ENCODE peak calls at places on chromosomes 1 and 21, in four cellular contexts. One of them, this sample, is unnamed.
A peak's percentile ranks its signal among the peaks of the same experiment; 100 is the strongest.

GRCh38 chr1:2132222-2133038 is 62.1 kb downstream of the FAAP20 start:
- DNase-seq in fibroblast of lung: peak; percentile 61
- DNase-seq in adrenal gland: no peak
- DNase-seq in psoas muscle: no peak
- DNase-seq in this sample: no peak

GRCh38 chr1:115838805-115839705 is 1.9 kb downstream of the NHLH2 start:
- DNase-seq in psoas muscle: peak; percentile 56
- DNase-seq in fibroblast of lung: no peak
- DNase-seq in adrenal gland: no peak
- DNase-seq in this sample: peak; percentile 39

GRCh38 chr1:93740601-93741031 is 59.0 kb upstream of the BCAR3 start:
- DNase-seq in adrenal gland: no peak
- DNase-seq in fibroblast of lung: peak; percentile 41
- DNase-seq in psoas muscle: no peak
- DNase-seq in this sample: no peak

GRCh38 chr1:85407978-85408377 is 57.0 kb downstream of the DDAH1 start:
- DNase-seq in fibroblast of lung: no peak
- DNase-seq in psoas muscle: no peak
- DNase-seq in adrenal gland: no peak
- DNase-seq in this sample: no peak

GRCh38 chr1:77543822-77544448 is 138.5 kb downstream of the ZZZ3 start:
- DNase-seq in psoas muscle: no peak
- DNase-seq in fibroblast of lung: no peak
- DNase-seq in adrenal gland: no peak
- DNase-seq in this sample: no peak

GRCh38 chr1:204711947-204712701 is 26.6 kb upstream of the LRRN2 start:
- DNase-seq in fibroblast of lung: no peak
- DNase-seq in psoas muscle: peak; percentile 62
- DNase-seq in adrenal gland: no peak
- DNase-seq in this sample: no peak

GRCh38 chr1:59520759-59521442 is 224.0 kb downstream of the FGGY start:
- DNase-seq in fibroblast of lung: peak; percentile 79
- DNase-seq in psoas muscle: no peak
- DNase-seq in adrenal gland: peak; percentile 42
- DNase-seq in this sample: peak; percentile 32

GRCh38 chr1:35190784-35191183 is 2.2 kb downstream of the SFPQ start:
- DNase-seq in psoas muscle: no peak
- DNase-seq in adrenal gland: no peak
- DNase-seq in fibroblast of lung: no peak
- DNase-seq in this sample: no peak

GRCh38 chr1:155082941-155083541 is 4.4 kb downstream of the EFNA3 start:
- DNase-seq in fibroblast of lung: no peak
- DNase-seq in psoas muscle: no peak
- DNase-seq in adrenal gland: no peak
- DNase-seq in this sample: no peak

GRCh38 chr21:42413500-42413899 is 9.8 kb downstream of the UBASH3A start:
- DNase-seq in fibroblast of lung: no peak
- DNase-seq in adrenal gland: no peak
- DNase-seq in psoas muscle: no peak
- DNase-seq in this sample: no peak

GRCh38 chr1:152501704-152502103 is 8.9 kb upstream of the LCE5A start:
- DNase-seq in adrenal gland: no peak
- DNase-seq in fibroblast of lung: no peak
- DNase-seq in psoas muscle: no peak
- DNase-seq in this sample: no peak

GRCh38 chr1:165187020-165187628 is 169.4 kb downstream of the LMX1A start:
- DNase-seq in adrenal gland: no peak
- DNase-seq in fibroblast of lung: no peak
- DNase-seq in psoas muscle: no peak
- DNase-seq in this sample: no peak

GRCh38 chr21:45130324-45130774 is 56.0 kb downstream of the ADARB1 start:
- DNase-seq in psoas muscle: no peak
- DNase-seq in adrenal gland: no peak
- DNase-seq in fibroblast of lung: peak; percentile 89
- DNase-seq in this sample: no peak

GRCh38 chr1:198267921-198268320 is 111.1 kb downstream of the NEK7 start:
- DNase-seq in psoas muscle: no peak
- DNase-seq in adrenal gland: no peak
- DNase-seq in fibroblast of lung: peak; percentile 39
- DNase-seq in this sample: no peak
- H3K27ac ChIP-seq in psoas muscle: no peak overlapping the region
- H3K27ac ChIP-seq in adrenal gland: peak overlapping the region; percentile 55
- H3K27ac ChIP-seq in fibroblast of lung: no peak overlapping the region
- H3K27ac ChIP-seq in this sample: no peak overlapping the region

DNA sequence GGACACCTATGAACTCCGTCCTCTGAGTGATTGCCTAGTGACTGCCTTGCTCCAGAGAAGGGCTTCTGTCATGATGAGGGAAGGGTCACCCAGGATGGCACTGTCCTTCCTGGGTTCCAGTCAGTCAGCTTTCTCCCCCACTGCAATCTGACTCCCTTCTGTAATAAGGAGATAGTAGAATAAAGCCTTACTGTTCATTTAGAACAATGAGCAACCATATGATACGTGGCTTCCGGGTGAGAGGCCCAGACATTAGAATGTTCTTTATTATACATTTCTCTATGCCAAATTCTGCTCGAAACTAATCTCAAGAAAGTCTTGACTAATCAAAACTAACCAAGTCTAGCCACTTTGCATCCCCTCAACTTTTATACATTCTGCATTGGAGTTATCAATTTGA is 8.5 kb upstream of the MTMR11 start:
- DNase-seq in fibroblast of lung: no peak
- DNase-seq in psoas muscle: no peak
- DNase-seq in adrenal gland: no peak
- DNase-seq in this sample: no peak
- H3K27ac ChIP-seq in fibroblast of lung: no peak overlapping the region
- H3K27ac ChIP-seq in psoas muscle: no peak overlapping the region
- H3K27ac ChIP-seq in adrenal gland: no peak overlapping the region
- H3K27ac ChIP-seq in this sample: no peak overlapping the region

DNA sequence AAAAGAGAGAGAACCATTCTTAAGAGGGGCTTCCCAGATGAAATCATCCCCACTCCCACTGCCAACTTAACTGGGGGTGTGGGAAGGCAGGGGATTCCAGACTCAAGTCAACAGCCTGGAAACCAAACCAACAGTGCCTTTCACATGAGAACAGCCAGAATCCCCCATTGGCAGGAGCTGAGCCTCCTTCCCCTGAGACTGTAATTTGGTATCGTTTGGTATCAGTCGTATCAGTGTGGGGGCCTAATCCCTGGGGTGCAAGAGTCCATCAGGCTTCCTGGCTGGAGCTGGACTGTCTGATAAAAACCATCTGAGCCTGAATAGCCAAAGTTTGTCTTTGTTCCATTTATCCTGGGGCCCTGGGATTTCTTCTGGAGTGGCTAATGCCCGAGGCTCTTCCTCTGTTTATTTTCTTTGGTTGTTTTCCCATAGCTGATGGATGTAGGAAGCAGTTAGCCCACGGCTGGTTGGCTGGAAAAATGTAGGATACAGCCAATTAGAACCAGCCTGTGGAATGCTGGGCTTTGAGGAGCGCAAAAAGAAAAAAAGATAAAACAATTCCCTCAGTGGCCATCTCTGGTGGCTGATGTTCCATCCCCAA is 84.6 kb downstream of the LAMC2 start:
- DNase-seq in adrenal gland: no peak
- DNase-seq in psoas muscle: no peak
- DNase-seq in fibroblast of lung: peak; percentile 91
- DNase-seq in this sample: no peak
- H3K27ac ChIP-seq in adrenal gland: no peak overlapping the region
- H3K27ac ChIP-seq in psoas muscle: no peak overlapping the region
- H3K27ac ChIP-seq in fibroblast of lung: peak overlapping the region; percentile 53
- H3K27ac ChIP-seq in this sample: peak overlapping the region; percentile 41

DNA sequence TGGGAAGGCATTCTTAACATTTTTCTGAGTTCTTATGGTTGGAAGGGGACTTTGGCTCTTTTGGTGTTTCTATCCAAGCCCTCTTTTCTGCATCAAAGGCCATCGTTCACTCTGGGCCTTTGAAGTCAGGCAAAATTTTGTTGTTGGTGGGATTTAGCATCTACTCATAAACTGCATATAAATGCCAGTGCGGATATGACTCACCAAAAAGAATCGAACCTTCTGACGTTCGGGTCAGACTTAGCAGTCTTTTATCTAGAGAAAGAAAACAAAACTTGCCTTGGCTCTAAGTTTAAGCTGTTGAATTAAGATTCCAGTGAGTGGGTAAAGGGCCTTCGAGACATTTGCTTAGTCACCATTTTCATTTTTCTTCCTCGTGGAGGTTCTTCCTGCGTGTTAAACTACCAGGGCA is 51.4 kb downstream of the EVA1C start:
- DNase-seq in psoas muscle: no peak
- DNase-seq in adrenal gland: no peak
- DNase-seq in fibroblast of lung: peak; percentile 90
- DNase-seq in this sample: no peak
- H3K27ac ChIP-seq in psoas muscle: no peak overlapping the region
- H3K27ac ChIP-seq in adrenal gland: peak overlapping the region; percentile 71
- H3K27ac ChIP-seq in fibroblast of lung: peak overlapping the region; percentile 83
- H3K27ac ChIP-seq in this sample: peak overlapping the region; percentile 50

GRCh38 chr21:31354122-31354521 is 10.1 kb upstream of the TIAM1 start:
- DNase-seq in psoas muscle: no peak
- DNase-seq in adrenal gland: no peak
- DNase-seq in fibroblast of lung: no peak
- DNase-seq in this sample: no peak
- H3K27ac ChIP-seq in psoas muscle: no peak overlapping the region
- H3K27ac ChIP-seq in adrenal gland: no peak overlapping the region
- H3K27ac ChIP-seq in fibroblast of lung: no peak overlapping the region
- H3K27ac ChIP-seq in this sample: no peak overlapping the region

GRCh38 chr21:36845070-36845469 is 121.4 kb downstream of the HLCS start:
- DNase-seq in adrenal gland: no peak
- DNase-seq in fibroblast of lung: no peak
- DNase-seq in psoas muscle: no peak
- DNase-seq in this sample: no peak
- H3K27ac ChIP-seq in adrenal gland: no peak overlapping the region
- H3K27ac ChIP-seq in fibroblast of lung: no peak overlapping the region
- H3K27ac ChIP-seq in psoas muscle: no peak overlapping the region
- H3K27ac ChIP-seq in this sample: no peak overlapping the region

DNA sequence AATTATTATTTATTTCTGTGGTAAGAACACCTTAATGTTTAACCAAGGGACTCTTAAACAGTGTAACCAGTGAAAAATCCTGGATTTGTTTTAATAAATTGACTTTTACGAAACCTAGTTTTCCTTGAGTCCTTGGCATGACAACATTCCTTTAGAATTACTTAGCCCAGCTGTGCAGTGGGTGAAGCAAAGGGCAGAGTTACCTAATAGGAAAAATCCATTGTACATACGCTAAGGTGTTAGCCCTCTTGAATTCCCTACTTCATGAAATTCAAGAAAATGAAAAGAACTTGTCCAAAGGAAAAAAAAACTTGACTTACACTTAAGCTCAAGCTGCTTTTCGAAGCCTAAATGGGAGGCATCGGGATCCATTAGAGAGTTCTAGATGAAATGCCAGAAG is 852.0 kb upstream of the ADAMTS5 start:
- DNase-seq in fibroblast of lung: peak; percentile 23
- DNase-seq in adrenal gland: no peak
- DNase-seq in psoas muscle: no peak
- DNase-seq in this sample: no peak
- H3K27ac ChIP-seq in fibroblast of lung: no peak overlapping the region
- H3K27ac ChIP-seq in adrenal gland: no peak overlapping the region
- H3K27ac ChIP-seq in psoas muscle: peak overlapping the region; percentile 13
- H3K27ac ChIP-seq in this sample: no peak overlapping the region

DNA sequence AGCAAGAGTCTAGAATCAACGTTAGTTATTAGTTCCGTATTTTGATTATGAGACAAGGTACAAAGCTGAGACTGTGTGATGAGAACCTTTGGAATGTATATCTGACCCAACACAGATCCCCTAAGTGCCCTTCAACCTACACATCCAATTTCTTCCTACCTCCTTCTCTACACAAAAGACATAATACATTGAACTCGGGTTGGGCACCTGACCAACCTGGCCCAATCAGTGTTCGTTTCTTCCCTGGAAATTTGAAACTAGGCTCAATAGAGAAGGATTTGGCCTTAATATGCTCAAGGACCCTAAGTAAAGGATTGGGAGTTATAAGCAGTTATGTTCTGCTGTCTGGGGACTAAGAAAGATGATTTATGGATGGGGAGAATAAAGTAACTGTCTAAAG is 12.1 kb downstream of the ITSN1 start:
- DNase-seq in psoas muscle: no peak
- DNase-seq in fibroblast of lung: no peak
- DNase-seq in adrenal gland: no peak
- DNase-seq in this sample: no peak
- H3K27ac ChIP-seq in psoas muscle: no peak overlapping the region
- H3K27ac ChIP-seq in fibroblast of lung: no peak overlapping the region
- H3K27ac ChIP-seq in adrenal gland: peak overlapping the region; percentile 61
- H3K27ac ChIP-seq in this sample: no peak overlapping the region

DNA sequence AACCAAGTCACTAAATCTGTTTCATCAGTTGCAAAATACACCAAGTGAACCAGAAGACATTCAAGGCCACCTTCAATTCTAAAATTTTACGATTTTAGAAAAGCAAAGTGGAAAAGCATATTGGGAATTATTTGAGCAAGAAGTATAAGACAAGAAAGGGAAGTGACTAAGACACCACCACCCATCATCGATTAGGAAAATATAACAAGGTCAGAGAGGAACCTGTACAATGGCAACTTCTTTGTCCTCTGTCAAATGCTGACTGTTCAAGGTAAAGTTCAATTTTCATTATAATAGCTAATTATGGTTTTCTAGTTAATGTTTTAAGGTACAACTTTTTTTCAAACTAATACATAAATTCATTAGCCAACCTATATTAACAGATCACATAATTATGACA is 10.8 kb downstream of the FRRS1 start:
- DNase-seq in psoas muscle: no peak
- DNase-seq in fibroblast of lung: no peak
- DNase-seq in adrenal gland: no peak
- DNase-seq in this sample: no peak
- H3K27ac ChIP-seq in psoas muscle: no peak overlapping the region
- H3K27ac ChIP-seq in fibroblast of lung: no peak overlapping the region
- H3K27ac ChIP-seq in adrenal gland: peak overlapping the region; percentile 50
- H3K27ac ChIP-seq in this sample: no peak overlapping the region